ENCODE peak calls at places on chromosomes 4 and X, in four cellular contexts. One of them, this sample, is unnamed. For H3K4me1, the result is how much of the 10 kb centered on the place peaks cover.

GRCh38 chrX:150088766-150089518 is 150.7 kb upstream of the EOLA2 start:
- DNase-seq in GM23338: no peak
- DNase-seq in psoas muscle: no peak
- DNase-seq in ovary: no peak
- DNase-seq in this sample: no peak

GRCh38 chr4:121514443-121514842 is 133.6 kb upstream of the QRFPR start:
- DNase-seq in GM23338: peak
- DNase-seq in psoas muscle: no peak
- DNase-seq in ovary: no peak
- DNase-seq in this sample: peak

GRCh38 chr4:128416921-128417320 is 129.3 kb upstream of the PGRMC2 start:
- DNase-seq in GM23338: no peak
- DNase-seq in psoas muscle: no peak
- DNase-seq in ovary: no peak
- DNase-seq in this sample: no peak

GRCh38 chr4:86302242-86302641 is 57.6 kb downstream of the MAPK10 start:
- DNase-seq in GM23338: peak
- DNase-seq in psoas muscle: no peak
- DNase-seq in ovary: peak
- DNase-seq in this sample: peak

GRCh38 chr4:52051615-52052474 is 741 bp downstream of the SPATA18 start:
- DNase-seq in GM23338: peak
- DNase-seq in psoas muscle: peak
- DNase-seq in ovary: peak
- DNase-seq in this sample: peak

GRCh38 chrX:34901761-34902160 is 40.8 kb upstream of the FAM47B start:
- DNase-seq in GM23338: no peak
- DNase-seq in psoas muscle: no peak
- DNase-seq in ovary: no peak
- DNase-seq in this sample: no peak

GRCh38 chr4:151772322-151772721 is 11.5 kb upstream of the GATB start:
- DNase-seq in GM23338: no peak
- DNase-seq in psoas muscle: no peak
- DNase-seq in ovary: no peak
- DNase-seq in this sample: no peak

GRCh38 chr4:98433608-98434198 is 172.5 kb downstream of the RAP1GDS1 start:
- DNase-seq in GM23338: no peak
- DNase-seq in psoas muscle: no peak
- DNase-seq in ovary: no peak
- DNase-seq in this sample: no peak

GRCh38 chrX:18424482-18425198 is 768 bp upstream of the CDKL5 start:
- DNase-seq in GM23338: peak
- DNase-seq in psoas muscle: no peak
- DNase-seq in ovary: peak
- DNase-seq in this sample: peak

GRCh38 chrX:134619838-134620237 is 38.4 kb downstream of the PLAC1 start:
- DNase-seq in GM23338: no peak
- DNase-seq in psoas muscle: no peak
- DNase-seq in ovary: no peak
- DNase-seq in this sample: no peak

GRCh38 chr4:61527886-61528285 is 327.8 kb downstream of the ADGRL3 start:
- DNase-seq in GM23338: no peak
- DNase-seq in psoas muscle: no peak
- DNase-seq in ovary: no peak
- DNase-seq in this sample: no peak

GRCh38 chr4:32340591-32340990 is 1620.4 kb downstream of the PCDH7 start:
- DNase-seq in GM23338: peak
- DNase-seq in psoas muscle: no peak
- DNase-seq in ovary: no peak
- DNase-seq in this sample: no peak

GRCh38 chr4:77881460-77882295 is 19.0 kb downstream of the MRPL1 start:
- DNase-seq in GM23338: peak
- DNase-seq in psoas muscle: no peak
- DNase-seq in ovary: no peak
- DNase-seq in this sample: no peak

GRCh38 chrX:150790021-150790420 is 96.8 kb downstream of the MTMR1 start:
- DNase-seq in GM23338: no peak
- DNase-seq in psoas muscle: no peak
- DNase-seq in ovary: no peak
- DNase-seq in this sample: no peak

GRCh38 chr4:15552557-15553362 is 83.1 kb downstream of the CC2D2A start:
- DNase-seq in GM23338: no peak
- DNase-seq in psoas muscle: no peak
- DNase-seq in ovary: no peak
- DNase-seq in this sample: no peak

GRCh38 chrX:48974574-48974973 is 2.9 kb upstream of the KCND1 start:
- DNase-seq in GM23338: no peak
- DNase-seq in psoas muscle: no peak
- DNase-seq in ovary: no peak
- DNase-seq in this sample: no peak

GRCh38 chr4:183912585-183912984 is 7.5 kb downstream of the STOX2 start:
- DNase-seq in GM23338: no peak
- DNase-seq in psoas muscle: no peak
- DNase-seq in ovary: no peak
- DNase-seq in this sample: no peak

GRCh38 chr4:2837904-2838496 is 5.6 kb upstream of the ADD1 start:
- DNase-seq in GM23338: no peak
- DNase-seq in psoas muscle: no peak
- DNase-seq in ovary: peak
- DNase-seq in this sample: peak

GRCh38 chr4:145890689-145891088 is 47.9 kb downstream of the ZNF827 start:
- DNase-seq in GM23338: no peak
- DNase-seq in psoas muscle: no peak
- DNase-seq in ovary: no peak
- DNase-seq in this sample: no peak

GRCh38 chr4:172480471-172480870 is 667.3 kb downstream of the GALNTL6 start:
- DNase-seq in GM23338: no peak
- DNase-seq in psoas muscle: no peak
- DNase-seq in ovary: no peak
- DNase-seq in this sample: no peak

GRCh38 chr4:72933029-72933428 is 136.5 kb downstream of the COX18 start:
- DNase-seq in GM23338: no peak
- DNase-seq in psoas muscle: no peak
- DNase-seq in ovary: no peak
- DNase-seq in this sample: no peak

GRCh38 chr4:55032179-55032578 is 93.2 kb downstream of the KDR start:
- DNase-seq in GM23338: no peak
- DNase-seq in psoas muscle: no peak
- DNase-seq in ovary: no peak
- DNase-seq in this sample: no peak

GRCh38 chrX:50066318-50066937 is 134.4 kb downstream of the AKAP4 start:
- DNase-seq in GM23338: no peak
- DNase-seq in psoas muscle: no peak
- DNase-seq in ovary: no peak
- DNase-seq in this sample: no peak

GRCh38 chr4:98828801-98829200 is 100.1 kb downstream of the EIF4E start:
- DNase-seq in GM23338: peak
- DNase-seq in psoas muscle: no peak
- DNase-seq in ovary: no peak
- DNase-seq in this sample: no peak

GRCh38 chr4:71230258-71230594 is 108.6 kb upstream of the SLC4A4 start:
- DNase-seq in GM23338: no peak
- DNase-seq in psoas muscle: no peak
- DNase-seq in ovary: no peak
- DNase-seq in this sample: no peak

GRCh38 chr4:176635372-176636261 is 157.1 kb downstream of the VEGFC start:
- DNase-seq in GM23338: no peak
- DNase-seq in psoas muscle: no peak
- DNase-seq in ovary: no peak
- DNase-seq in this sample: no peak

GRCh38 chrX:1170243-1170642 is 42.2 kb downstream of the CRLF2 start:
- DNase-seq in GM23338: no peak
- DNase-seq in psoas muscle: no peak
- DNase-seq in ovary: no peak
- DNase-seq in this sample: no peak

GRCh38 chr4:153759407-153760226 is at the start of gene RNF175:
- DNase-seq in GM23338: peak
- DNase-seq in psoas muscle: peak
- DNase-seq in ovary: no peak
- DNase-seq in this sample: no peak

GRCh38 chr4:152220201-152220666 is 315.7 kb downstream of the FBXW7 start:
- DNase-seq in GM23338: no peak
- DNase-seq in psoas muscle: no peak
- DNase-seq in ovary: no peak
- DNase-seq in this sample: no peak

GRCh38 chr4:80173387-80173786 is 23.9 kb upstream of the PRDM8 start:
- DNase-seq in GM23338: no peak
- DNase-seq in psoas muscle: no peak
- DNase-seq in ovary: no peak
- DNase-seq in this sample: no peak

GRCh38 chr4:87500107-87500462 is 29.1 kb downstream of the SPARCL1 start:
- DNase-seq in GM23338: no peak
- DNase-seq in psoas muscle: no peak
- DNase-seq in ovary: no peak
- DNase-seq in this sample: no peak

GRCh38 chrX:68754406-68754805 is 74.4 kb upstream of the EFNB1 start:
- DNase-seq in GM23338: no peak
- DNase-seq in psoas muscle: no peak
- DNase-seq in ovary: no peak
- DNase-seq in this sample: no peak

GRCh38 chrX:48709522-48710117 is 13.1 kb downstream of the SUV39H1 start:
- DNase-seq in GM23338: no peak
- DNase-seq in psoas muscle: no peak
- DNase-seq in ovary: no peak
- DNase-seq in this sample: no peak

GRCh38 chr4:173529505-173530325 is at the start of gene HAND2:
- DNase-seq in GM23338: peak
- DNase-seq in psoas muscle: peak
- DNase-seq in ovary: peak
- DNase-seq in this sample: peak

GRCh38 chr4:910366-911091 is 21.6 kb downstream of the GAK start:
- DNase-seq in GM23338: no peak
- DNase-seq in psoas muscle: peak
- DNase-seq in ovary: no peak
- DNase-seq in this sample: no peak

GRCh38 chr4:119135721-119136121 is at the start of gene MYOZ2:
- DNase-seq in GM23338: no peak
- DNase-seq in psoas muscle: no peak
- DNase-seq in ovary: no peak
- DNase-seq in this sample: peak

GRCh38 chr4:182189107-182189878 is 53.9 kb upstream of the TENM3 start:
- DNase-seq in GM23338: no peak
- DNase-seq in psoas muscle: no peak
- DNase-seq in ovary: no peak
- DNase-seq in this sample: no peak

GRCh38 chr4:182185491-182185890 is 57.7 kb upstream of the TENM3 start:
- DNase-seq in GM23338: no peak
- DNase-seq in psoas muscle: no peak
- DNase-seq in ovary: no peak
- DNase-seq in this sample: no peak

GRCh38 chr4:182190306-182190705 is 52.9 kb upstream of the TENM3 start:
- DNase-seq in GM23338: no peak
- DNase-seq in psoas muscle: no peak
- DNase-seq in ovary: no peak
- DNase-seq in this sample: no peak

GRCh38 chr4:182192511-182193181 is 50.6 kb upstream of the TENM3 start:
- DNase-seq in GM23338: no peak
- DNase-seq in psoas muscle: no peak
- DNase-seq in ovary: no peak
- DNase-seq in this sample: no peak

DNA sequence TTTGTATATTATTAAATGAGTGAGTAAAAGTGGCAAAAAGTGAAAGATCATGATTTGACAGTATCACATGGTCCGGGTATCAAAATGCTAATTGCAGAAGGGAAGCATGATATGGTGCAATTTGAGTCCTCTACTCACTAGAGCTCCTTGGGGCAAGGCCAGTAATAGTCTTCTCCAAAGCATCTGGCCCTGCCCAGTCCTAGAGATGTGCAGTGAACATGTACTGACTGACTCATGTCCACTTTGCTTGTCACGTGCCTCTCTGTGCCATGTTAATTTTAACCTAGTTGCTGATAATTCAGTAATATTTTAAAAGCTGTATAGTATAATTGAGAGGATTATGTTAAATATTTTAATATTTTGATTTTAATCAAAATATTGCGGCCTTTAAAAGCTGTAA is 54.6 kb upstream of the TENM3 start:
- DNase-seq in GM23338: no peak
- DNase-seq in psoas muscle: no peak
- DNase-seq in ovary: no peak
- DNase-seq in this sample: no peak
- H3K4me1 ChIP-seq in GM23338: under half
- H3K4me1 ChIP-seq in psoas muscle: under half
- H3K4me1 ChIP-seq in ovary: under half
- H3K4me1 ChIP-seq in this sample: under half

GRCh38 chr4:168886361-168886760 is 123.7 kb downstream of the CBR4 start:
- DNase-seq in GM23338: no peak
- DNase-seq in psoas muscle: no peak
- DNase-seq in ovary: no peak
- DNase-seq in this sample: no peak
- H3K4me1 ChIP-seq in GM23338: under half
- H3K4me1 ChIP-seq in psoas muscle: half or more
- H3K4me1 ChIP-seq in ovary: under half
- H3K4me1 ChIP-seq in this sample: under half

GRCh38 chr4:112646632-112647537 is 9.9 kb downstream of the LARP7 start:
- DNase-seq in GM23338: no peak
- DNase-seq in psoas muscle: no peak
- DNase-seq in ovary: no peak
- DNase-seq in this sample: no peak
- H3K4me1 ChIP-seq in GM23338: under half
- H3K4me1 ChIP-seq in psoas muscle: under half
- H3K4me1 ChIP-seq in ovary: under half
- H3K4me1 ChIP-seq in this sample: under half

DNA sequence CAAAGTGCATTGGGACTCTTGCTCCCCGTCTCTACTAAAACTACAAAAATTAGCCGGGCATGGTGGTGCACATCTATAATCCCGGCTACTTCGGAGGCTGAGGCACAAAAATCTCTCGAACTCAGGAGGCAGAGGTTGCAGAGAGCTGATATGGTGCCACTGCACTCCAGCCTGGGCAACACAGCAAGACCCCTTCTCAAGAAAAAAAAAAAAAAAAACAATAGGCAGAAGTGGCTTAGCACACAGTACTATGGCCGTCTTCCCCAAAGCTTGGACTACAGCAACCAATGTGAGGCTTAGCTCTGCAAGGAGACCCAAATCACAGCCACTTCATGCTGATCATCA is 162.8 kb upstream of the PRDX4 start:
- DNase-seq in GM23338: no peak
- DNase-seq in psoas muscle: no peak
- DNase-seq in ovary: no peak
- DNase-seq in this sample: no peak
- H3K4me1 ChIP-seq in GM23338: under half
- H3K4me1 ChIP-seq in psoas muscle: under half
- H3K4me1 ChIP-seq in ovary: under half
- H3K4me1 ChIP-seq in this sample: under half

GRCh38 chr4:142402925-142403324 is 443.2 kb downstream of the INPP4B start:
- DNase-seq in GM23338: no peak
- DNase-seq in psoas muscle: no peak
- DNase-seq in ovary: no peak
- DNase-seq in this sample: no peak
- H3K4me1 ChIP-seq in GM23338: half or more
- H3K4me1 ChIP-seq in psoas muscle: under half
- H3K4me1 ChIP-seq in ovary: under half
- H3K4me1 ChIP-seq in this sample: under half

GRCh38 chr4:7900351-7900750 is 39.3 kb downstream of the AFAP1 start:
- DNase-seq in GM23338: no peak
- DNase-seq in psoas muscle: no peak
- DNase-seq in ovary: no peak
- DNase-seq in this sample: no peak
- H3K4me1 ChIP-seq in GM23338: half or more
- H3K4me1 ChIP-seq in psoas muscle: under half
- H3K4me1 ChIP-seq in ovary: under half
- H3K4me1 ChIP-seq in this sample: under half

This sample was measured in testis.